ENCODE peak calls at places on chromosomes 3 and 15, in six cellular contexts. H, P, D, O, F and Q are unnamed samples.
A peak's percentile ranks its signal among the peaks of the same experiment; 100 is the strongest.

GRCh38 chr15:73873889-73874511 is 636 bp downstream of the TBC1D21 start:
- DNase-seq in D (peak; percentile 18), F (peak; percentile 78), H (peak; percentile 74), O (no peak), P (no peak), Q (no peak)

GRCh38 chr3:72909591-72909990 is 21.7 kb downstream of the GXYLT2 start:
- DNase-seq in O (no peak), F (no peak), H (no peak), P (no peak), D (no peak), Q (no peak)

GRCh38 chr3:124916837-124917409 is 17.6 kb downstream of the MUC13 start:
- DNase-seq in P (peak; percentile 27), D (no peak), H (peak; percentile 55), F (no peak), O (no peak), Q (no peak)

GRCh38 chr3:117892431-117892841 is 1142.2 kb downstream of the IGSF11 start:
- DNase-seq in O (no peak), P (peak; percentile 37), F (peak; percentile 61), D (no peak), H (no peak), Q (no peak)

GRCh38 chr3:48214225-48214624 is 9.1 kb upstream of the CAMP start:
- DNase-seq in P (no peak), H (no peak), F (no peak), O (no peak), D (no peak), Q (no peak)

GRCh38 chr3:175956964-175957363 is 1097.8 kb downstream of the NAALADL2 start:
- DNase-seq in P (no peak), H (no peak), F (no peak), D (no peak), O (no peak), Q (no peak)

GRCh38 chr3:10760199-10760598 is 55.8 kb upstream of the SLC6A11 start:
- DNase-seq in D (no peak), H (no peak), P (no peak), O (no peak), F (no peak), Q (no peak)

GRCh38 chr15:101646652-101647051 is 5.5 kb downstream of the TM2D3 start:
- DNase-seq in F (no peak), P (peak; percentile 68), H (no peak), O (no peak), D (no peak), Q (no peak)

GRCh38 chr3:179957264-179957845 is 79.4 kb downstream of the PEX5L start:
- DNase-seq in P (no peak), H (no peak), F (no peak), O (no peak), D (no peak), Q (no peak)

GRCh38 chr15:91264651-91265351 is 164.7 kb downstream of the SV2B start:
- DNase-seq in P (peak; percentile 47), F (no peak), H (no peak), O (no peak), D (no peak), Q (no peak)

GRCh38 chr3:124811441-124811840 is 75.7 kb downstream of the ITGB5 start:
- DNase-seq in F (peak; percentile 73), D (no peak), H (no peak), O (no peak), P (no peak), Q (no peak)

GRCh38 chr15:77773003-77773402 is 140.3 kb upstream of the LINGO1 start:
- DNase-seq in P (no peak), F (no peak), D (no peak), O (no peak), H (no peak), Q (no peak)

GRCh38 chr3:195097331-195098255 is 173.4 kb downstream of the XXYLT1 start:
- DNase-seq in D (no peak), O (no peak), P (no peak), F (peak; percentile 55), H (no peak), Q (peak; percentile 15)

GRCh38 chr15:56244237-56244810 is 645 bp upstream of the RFX7 start:
- DNase-seq in O (peak; percentile 21), D (peak; percentile 23), P (peak; percentile 76), F (peak; percentile 77), H (peak; percentile 58), Q (no peak)

GRCh38 chr3:122945230-122945629 is 82.3 kb downstream of the SEMA5B start:
- DNase-seq in O (no peak), F (no peak), D (no peak), P (no peak), H (no peak), Q (no peak)

GRCh38 chr3:149333518-149333859 is at the start of gene TM4SF18:
- DNase-seq in D (no peak), F (no peak), H (no peak), O (no peak), P (no peak), Q (no peak)

GRCh38 chr3:11989383-11990050 is 14.7 kb upstream of the SYN2 start:
- DNase-seq in D (no peak), P (no peak), H (no peak), F (no peak), O (no peak), Q (no peak)

GRCh38 chr15:92606126-92606835 is 49.3 kb downstream of the FAM174B start:
- DNase-seq in H (peak; percentile 0), P (no peak), D (no peak), F (no peak), O (no peak), Q (peak; percentile 25)

DNA sequence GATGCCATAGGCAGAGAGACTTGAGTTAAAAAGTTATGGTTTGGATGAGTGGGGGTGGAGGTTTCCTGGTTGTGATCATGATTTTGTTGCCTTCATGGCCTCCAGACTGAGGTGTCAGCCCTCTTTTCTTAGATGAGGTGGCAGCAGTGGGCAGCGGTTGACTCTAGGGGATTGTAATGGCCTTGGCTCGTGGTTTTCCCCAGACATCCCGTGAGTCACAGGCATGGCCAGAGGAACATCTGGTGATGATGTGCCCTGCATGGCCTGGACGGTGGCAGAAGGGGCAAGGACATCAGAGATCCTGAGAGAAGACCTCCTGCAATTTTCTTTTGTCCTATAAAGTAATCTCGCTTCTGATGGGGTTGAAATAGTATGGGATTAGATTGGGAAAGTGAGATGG is 12.4 kb downstream of the RETNLB start:
- DNase-seq in H (no peak), P (no peak), D (no peak), F (no peak), O (no peak), Q (no peak)
- TF ChIP-seq CTCF in H (no peak), P (no peak), D (no peak), F (no peak), O (no peak), Q (no peak)

DNA sequence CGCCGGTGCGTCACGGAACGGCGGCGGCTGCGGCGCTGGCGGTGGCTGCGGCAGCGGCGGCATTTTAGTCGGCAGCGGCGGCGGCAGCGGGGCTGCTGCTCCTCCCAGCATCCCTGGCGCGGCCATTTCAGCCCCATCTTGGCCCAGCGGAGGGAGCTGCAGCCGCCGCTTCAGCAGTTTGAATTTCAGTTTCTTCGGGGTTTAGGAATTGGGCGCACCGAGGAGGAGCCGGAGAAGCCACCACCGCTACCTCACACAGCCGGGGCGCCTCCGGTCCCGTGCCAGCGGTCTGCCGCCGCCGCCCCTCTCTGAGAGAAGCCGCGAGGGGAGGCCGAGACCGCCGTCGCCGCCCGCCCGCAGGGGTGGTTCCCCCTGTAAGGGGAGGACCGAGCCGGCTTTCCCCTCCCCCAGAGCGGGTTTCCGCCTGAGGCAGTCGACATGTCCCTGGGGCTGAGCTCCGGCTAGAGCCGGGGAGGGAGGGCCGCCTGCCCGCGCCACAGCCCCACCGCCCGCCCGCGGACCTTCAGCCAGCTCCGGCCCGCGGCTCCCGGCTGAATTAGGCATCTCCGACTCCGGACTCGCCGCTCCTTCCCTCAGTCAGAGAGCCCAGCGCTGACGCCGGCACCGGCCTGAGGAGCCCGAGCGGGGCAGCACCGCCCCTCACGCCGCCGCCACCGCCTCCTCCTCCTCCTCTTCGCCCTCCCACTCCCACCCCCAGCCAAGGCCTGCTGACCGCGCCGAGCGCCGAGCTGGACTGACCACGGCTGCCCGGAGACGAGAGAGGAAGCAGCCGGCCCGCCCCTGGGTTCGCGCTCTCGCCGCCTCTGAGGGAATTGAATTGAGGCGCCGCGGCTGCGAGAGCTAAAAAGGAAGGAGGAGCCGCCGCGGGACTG is at the start of gene TSC22D2:
- DNase-seq in O (peak; percentile 99), P (peak; percentile 93), H (peak; percentile 98), F (peak; percentile 94), D (peak; percentile 79), Q (peak; percentile 97)
- TF ChIP-seq CTCF in O (no peak), P (no peak), H (no peak), F (peak; percentile 8), D (peak; percentile 21), Q (peak; percentile 66)

GRCh38 chr15:66221126-66221525 is 32.4 kb downstream of the MEGF11 start:
- DNase-seq in O (no peak), D (no peak), H (no peak), P (no peak), F (no peak), Q (peak; percentile 75)

GRCh38 chr15:66222273-66223198 is 31.0 kb downstream of the MEGF11 start:
- DNase-seq in O (no peak), H (no peak), F (no peak), P (no peak), D (no peak), Q (peak; percentile 32)

GRCh38 chr15:66224946-66225345 is 28.6 kb downstream of the MEGF11 start:
- DNase-seq in O (no peak), D (no peak), H (no peak), P (no peak), F (no peak), Q (peak; percentile 29)

GRCh38 chr15:66216806-66217205 is 36.7 kb downstream of the MEGF11 start:
- DNase-seq in P (no peak), D (no peak), O (no peak), H (no peak), F (no peak), Q (no peak)

DNA sequence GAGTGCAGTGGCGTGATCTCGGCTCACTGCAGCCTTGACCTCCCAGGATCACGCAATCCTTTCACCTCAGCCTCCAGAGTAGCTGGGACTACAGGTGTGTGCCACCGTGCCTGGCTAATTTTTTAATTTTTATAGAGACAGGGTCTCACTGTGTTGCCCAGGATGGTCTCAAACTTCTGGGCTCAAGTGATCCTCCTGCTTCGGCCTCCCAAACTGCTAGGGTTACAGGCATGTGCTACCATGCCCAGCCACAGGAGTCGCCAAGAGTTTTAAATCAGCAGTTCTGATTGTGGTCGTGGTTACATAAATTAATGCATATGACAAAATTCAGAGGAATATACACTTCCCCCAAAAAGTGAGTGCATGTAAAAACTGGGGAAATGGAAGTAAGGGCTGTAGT is 33.0 kb downstream of the MEGF11 start:
- DNase-seq in P (no peak), F (no peak), D (no peak), O (no peak), H (no peak), Q (peak; percentile 1)
- TF ChIP-seq CTCF in P (no peak), F (no peak), D (no peak), O (no peak), H (no peak), Q (no peak)

GRCh38 chr3:163328680-163329079 is 1749.6 kb downstream of the SI start:
- DNase-seq in O (no peak), F (no peak), P (no peak), D (no peak), H (no peak), Q (no peak)
- TF ChIP-seq CTCF in O (no peak), F (no peak), P (no peak), D (no peak), H (no peak), Q (no peak)

GRCh38 chr15:98951004-98951403 is 56.6 kb downstream of the PGPEP1L start:
- DNase-seq in P (no peak), H (no peak), D (no peak), O (no peak), F (no peak), Q (peak; percentile 64)
- TF ChIP-seq CTCF in P (no peak), H (no peak), D (no peak), O (no peak), F (no peak), Q (no peak)